ENCODE peak calls at places on chromosomes 11 and 22, in nine cellular contexts. H, L, P, I, J, R, O, G and E are unnamed samples.

GRCh38 chr11:5689551-5689983 is at the start of gene TRIM22:
- DNase-seq in H (peak), L (peak), P (peak), I (peak), J (no peak), R (peak), O (peak), G (no peak), E (no peak)

GRCh38 chr11:61874460-61874809 is 16.9 kb downstream of the FADS3 start:
- DNase-seq in H (no peak), L (no peak), P (no peak), I (no peak), J (no peak), R (peak), O (no peak), G (no peak), E (no peak)

GRCh38 chr11:36744375-36745168 is 146.5 kb upstream of the RAG2 start:
- DNase-seq in H (no peak), L (peak), P (peak), I (peak), J (peak), R (peak), O (peak), G (peak), E (peak)

GRCh38 chr22:20430641-20431519 is 6.7 kb downstream of the SCARF2 start:
- DNase-seq in H (no peak), L (peak), P (no peak), I (peak), J (peak), R (no peak), O (peak), G (peak), E (no peak)

GRCh38 chr11:78061088-78061920 is 2.4 kb upstream of the THRSP start:
- DNase-seq in H (no peak), L (no peak), P (no peak), I (no peak), J (no peak), R (peak), O (no peak), G (peak), E (no peak)

GRCh38 chr11:27118371-27118770 is 77.8 kb downstream of the BBOX1 start:
- DNase-seq in H (no peak), L (no peak), P (peak), I (no peak), J (no peak), R (no peak), O (no peak), G (no peak), E (no peak)

GRCh38 chr11:34492806-34493414 is 20.7 kb downstream of the ELF5 start:
- DNase-seq in H (no peak), L (peak), P (peak), I (peak), J (no peak), R (peak), O (peak), G (peak), E (peak)

GRCh38 chr11:113581713-113582112 is 106.5 kb upstream of the DRD2 start:
- DNase-seq in H (no peak), L (no peak), P (no peak), I (no peak), J (no peak), R (no peak), O (no peak), G (no peak), E (no peak)

GRCh38 chr11:44945639-44946038 is 5.0 kb downstream of the TP53I11 start:
- DNase-seq in H (no peak), L (no peak), P (no peak), I (no peak), J (no peak), R (peak), O (no peak), G (no peak), E (no peak)

GRCh38 chr22:29165336-29166060 is 40.2 kb upstream of the EMID1 start:
- DNase-seq in H (no peak), L (no peak), P (no peak), I (no peak), J (no peak), R (no peak), O (no peak), G (no peak), E (no peak)

GRCh38 chr22:35918466-35918865 is 110.2 kb downstream of the RBFOX2 start:
- DNase-seq in H (no peak), L (no peak), P (no peak), I (no peak), J (no peak), R (no peak), O (no peak), G (no peak), E (no peak)

GRCh38 chr11:77734890-77735289 is 85.6 kb downstream of the RSF1 start:
- DNase-seq in H (no peak), L (no peak), P (no peak), I (no peak), J (no peak), R (no peak), O (no peak), G (no peak), E (no peak)

GRCh38 chr11:18313985-18314763 is 7.8 kb downstream of the HPS5 start:
- DNase-seq in H (no peak), L (no peak), P (peak), I (no peak), J (no peak), R (no peak), O (no peak), G (no peak), E (no peak)

GRCh38 chr11:18618341-18619025 is 15.7 kb downstream of the SPTY2D1 start:
- DNase-seq in H (no peak), L (no peak), P (peak), I (no peak), J (no peak), R (no peak), O (no peak), G (no peak), E (no peak)

GRCh38 chr11:8110396-8110795 is 29.4 kb downstream of the TUB start:
- DNase-seq in H (no peak), L (no peak), P (no peak), I (no peak), J (no peak), R (no peak), O (no peak), G (no peak), E (no peak)

GRCh38 chr22:16804882-16805281 is 20.3 kb downstream of the XKR3 start:
- DNase-seq in H (no peak), L (no peak), P (no peak), I (no peak), J (no peak), R (no peak), O (no peak), G (no peak), E (no peak)

GRCh38 chr22:25334091-25334490 is 114.7 kb downstream of the CRYBB2 start:
- DNase-seq in H (no peak), L (peak), P (peak), I (peak), J (peak), R (peak), O (peak), G (peak), E (no peak)

GRCh38 chr11:17979770-17980371 is 33.0 kb downstream of the SERGEF start:
- DNase-seq in H (no peak), L (peak), P (peak), I (no peak), J (no peak), R (no peak), O (no peak), G (peak), E (no peak)

GRCh38 chr11:62842171-62842717 is 2.9 kb upstream of the WDR74 start:
- DNase-seq in H (no peak), L (peak), P (no peak), I (peak), J (no peak), R (peak), O (peak), G (peak), E (no peak)

GRCh38 chr22:29205598-29206371 is at the start of gene EMID1:
- DNase-seq in H (no peak), L (peak), P (peak), I (peak), J (no peak), R (peak), O (peak), G (peak), E (peak)

GRCh38 chr11:130546438-130546837 is 98.0 kb downstream of the ADAMTS15 start:
- DNase-seq in H (no peak), L (no peak), P (no peak), I (no peak), J (peak), R (no peak), O (no peak), G (no peak), E (no peak)

GRCh38 chr11:104390696-104391095 is 226.7 kb upstream of the PDGFD start:
- DNase-seq in H (peak), L (no peak), P (no peak), I (no peak), J (no peak), R (no peak), O (no peak), G (no peak), E (no peak)

GRCh38 chr11:17760102-17761029 is 25.8 kb downstream of the KCNC1 start:
- DNase-seq in H (no peak), L (peak), P (peak), I (peak), J (peak), R (peak), O (no peak), G (peak), E (no peak)

GRCh38 chr11:74288161-74288560 is 23.3 kb downstream of the P4HA3 start:
- DNase-seq in H (peak), L (no peak), P (peak), I (no peak), J (no peak), R (no peak), O (no peak), G (no peak), E (no peak)

GRCh38 chr11:225734-226453 is 10.2 kb downstream of the SIRT3 start:
- DNase-seq in H (no peak), L (peak), P (peak), I (no peak), J (no peak), R (no peak), O (no peak), G (no peak), E (no peak)

GRCh38 chr22:41446057-41446501 is 522 bp downstream of the TOB2 start:
- DNase-seq in H (no peak), L (no peak), P (peak), I (peak), J (peak), R (peak), O (no peak), G (peak), E (no peak)

GRCh38 chr11:64498151-64498550 is 92.9 kb upstream of the SLC22A12 start:
- DNase-seq in H (no peak), L (no peak), P (no peak), I (no peak), J (no peak), R (no peak), O (no peak), G (no peak), E (no peak)

GRCh38 chr22:19943665-19944026 is 2.0 kb upstream of the TXNRD2 start:
- DNase-seq in H (no peak), L (no peak), P (peak), I (no peak), J (no peak), R (no peak), O (no peak), G (no peak), E (no peak)

GRCh38 chr11:133576351-133576750 is 44.0 kb upstream of the OPCML start:
- DNase-seq in H (no peak), L (no peak), P (no peak), I (no peak), J (no peak), R (no peak), O (no peak), G (no peak), E (no peak)

GRCh38 chr11:21931436-21932101 is 261.3 kb upstream of the ANO5 start:
- DNase-seq in H (no peak), L (no peak), P (no peak), I (no peak), J (no peak), R (no peak), O (no peak), G (no peak), E (no peak)

GRCh38 chr22:24166811-24167210 is 14.5 kb upstream of the SUSD2 start:
- DNase-seq in H (no peak), L (no peak), P (no peak), I (no peak), J (no peak), R (no peak), O (no peak), G (no peak), E (no peak)

GRCh38 chr11:19405966-19406365 is 165.2 kb upstream of the E2F8 start:
- DNase-seq in H (no peak), L (no peak), P (no peak), I (no peak), J (no peak), R (no peak), O (no peak), G (no peak), E (no peak)

GRCh38 chr11:27934830-27935145 is 173.2 kb downstream of the KIF18A start:
- DNase-seq in H (peak), L (no peak), P (peak), I (no peak), J (no peak), R (no peak), O (no peak), G (no peak), E (no peak)

GRCh38 chr11:7115775-7116174 is 27.0 kb downstream of the RBMXL2 start:
- DNase-seq in H (no peak), L (no peak), P (peak), I (no peak), J (no peak), R (no peak), O (no peak), G (no peak), E (no peak)

GRCh38 chr22:47623740-47624103 is 861.3 kb downstream of the TBC1D22A start:
- DNase-seq in H (no peak), L (peak), P (no peak), I (no peak), J (no peak), R (no peak), O (no peak), G (no peak), E (no peak)

GRCh38 chr22:17265649-17266248 is 46.5 kb upstream of the ADA2 start:
- DNase-seq in H (no peak), L (no peak), P (no peak), I (peak), J (peak), R (no peak), O (no peak), G (no peak), E (no peak)

GRCh38 chr11:4626207-4627105 is 10.8 kb upstream of the OR51D1 start:
- DNase-seq in H (no peak), L (no peak), P (peak), I (peak), J (no peak), R (peak), O (no peak), G (peak), E (peak)

GRCh38 chr11:124977006-124977405 is 23.0 kb downstream of the CCDC15 start:
- DNase-seq in H (no peak), L (no peak), P (peak), I (no peak), J (no peak), R (no peak), O (no peak), G (no peak), E (no peak)

GRCh38 chr22:42174062-42174461 is 43.5 kb upstream of the CYP2D6 start:
- DNase-seq in H (no peak), L (no peak), P (no peak), I (no peak), J (no peak), R (no peak), O (no peak), G (no peak), E (no peak)

GRCh38 chr22:38203090-38203810 is 1.5 kb downstream of the MAFF start:
- DNase-seq in H (no peak), L (peak), P (peak), I (peak), J (peak), R (no peak), O (peak), G (peak), E (peak)

GRCh38 chr22:38201718-38202436 is at the start of gene MAFF:
- DNase-seq in H (peak), L (peak), P (peak), I (peak), J (peak), R (peak), O (peak), G (peak), E (peak)

GRCh38 chr22:38203855-38204497 is 2.2 kb downstream of the MAFF start:
- DNase-seq in H (no peak), L (no peak), P (peak), I (no peak), J (no peak), R (no peak), O (no peak), G (no peak), E (no peak)

GRCh38 chr22:38201371-38201717 is 450 bp upstream of the MAFF start:
- DNase-seq in H (no peak), L (no peak), P (no peak), I (no peak), J (no peak), R (no peak), O (no peak), G (no peak), E (no peak)

GRCh38 chr22:38202437-38203089 is 769 bp downstream of the MAFF start:
- DNase-seq in H (no peak), L (peak), P (peak), I (peak), J (peak), R (peak), O (peak), G (peak), E (peak)
- TF ChIP-seq CTCF in H (no peak), L (peak), P (no peak), I (peak), J (peak), R (no peak), O (no peak), G (no peak), E (no peak)

DNA sequence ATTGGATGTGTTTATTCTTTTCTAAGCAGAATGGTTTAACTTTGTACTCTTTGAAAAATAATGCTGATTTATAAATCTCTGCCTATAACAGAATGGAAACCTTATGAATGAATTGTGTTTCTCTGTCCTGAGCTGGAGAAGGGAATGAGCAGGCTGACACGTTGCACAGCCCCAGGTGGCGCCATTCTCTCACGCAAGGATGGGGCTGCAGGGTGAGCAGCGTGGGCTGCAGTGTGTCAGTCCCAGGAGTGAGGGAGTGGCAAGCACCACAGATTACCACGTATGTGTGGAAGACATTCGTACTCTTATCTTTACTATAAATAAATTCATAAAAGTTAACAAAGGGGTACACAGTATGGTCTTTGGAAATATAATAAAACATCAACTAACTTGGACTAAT is 33.4 kb downstream of the FDX1 start:
- DNase-seq in H (no peak), L (no peak), P (peak), I (peak), J (peak), R (peak), O (peak), G (peak), E (peak)
- TF ChIP-seq CTCF in H (peak), L (peak), P (peak), I (peak), J (no peak), R (no peak), O (no peak), G (peak), E (no peak)

GRCh38 chr11:91926967-91927366 is 297.7 kb upstream of the FAT3 start:
- DNase-seq in H (no peak), L (no peak), P (no peak), I (peak), J (no peak), R (peak), O (no peak), G (no peak), E (no peak)

GRCh38 chr11:91927448-91927847 is 297.2 kb upstream of the FAT3 start:
- DNase-seq in H (no peak), L (no peak), P (no peak), I (peak), J (no peak), R (no peak), O (no peak), G (no peak), E (no peak)

GRCh38 chr11:91935120-91935519 is 289.5 kb upstream of the FAT3 start:
- DNase-seq in H (no peak), L (no peak), P (no peak), I (no peak), J (no peak), R (no peak), O (no peak), G (no peak), E (no peak)

DNA sequence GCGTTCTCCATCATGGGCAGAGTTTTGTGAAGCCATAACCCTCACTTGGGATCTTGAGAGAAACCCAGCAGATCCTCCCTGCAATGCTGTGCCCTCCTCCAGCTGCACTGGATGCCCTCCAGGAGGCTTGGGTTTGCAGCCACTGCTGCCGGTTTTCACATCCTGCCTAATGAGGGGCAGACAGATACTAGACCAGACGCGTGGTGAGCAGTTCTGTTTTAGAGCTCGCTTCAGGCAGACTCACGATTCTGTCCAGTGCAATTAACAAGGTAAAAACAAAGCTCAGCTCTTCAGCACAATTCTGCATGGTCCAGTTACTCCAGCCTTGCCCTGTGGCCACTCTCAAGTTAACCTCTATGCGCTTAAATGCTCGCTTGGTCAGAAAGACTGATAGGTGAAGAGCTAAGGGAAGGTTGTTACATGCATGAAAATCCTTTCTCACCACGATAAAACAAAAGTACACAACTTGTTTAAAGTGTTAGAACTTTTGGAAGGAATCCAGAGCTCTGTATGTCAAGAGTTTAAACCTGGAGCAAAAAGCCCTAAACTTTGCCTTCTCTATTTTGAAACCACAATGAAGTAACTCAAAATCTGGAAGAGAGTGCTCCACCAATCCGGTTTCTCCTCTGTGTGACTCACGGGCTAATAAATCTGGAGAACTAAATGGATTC is 292.3 kb upstream of the FAT3 start:
- DNase-seq in H (peak), L (no peak), P (no peak), I (no peak), J (no peak), R (no peak), O (no peak), G (no peak), E (no peak)
- TF ChIP-seq CTCF in H (no peak), L (no peak), P (no peak), I (no peak), J (no peak), R (no peak), O (no peak), G (no peak), E (no peak)

DNA sequence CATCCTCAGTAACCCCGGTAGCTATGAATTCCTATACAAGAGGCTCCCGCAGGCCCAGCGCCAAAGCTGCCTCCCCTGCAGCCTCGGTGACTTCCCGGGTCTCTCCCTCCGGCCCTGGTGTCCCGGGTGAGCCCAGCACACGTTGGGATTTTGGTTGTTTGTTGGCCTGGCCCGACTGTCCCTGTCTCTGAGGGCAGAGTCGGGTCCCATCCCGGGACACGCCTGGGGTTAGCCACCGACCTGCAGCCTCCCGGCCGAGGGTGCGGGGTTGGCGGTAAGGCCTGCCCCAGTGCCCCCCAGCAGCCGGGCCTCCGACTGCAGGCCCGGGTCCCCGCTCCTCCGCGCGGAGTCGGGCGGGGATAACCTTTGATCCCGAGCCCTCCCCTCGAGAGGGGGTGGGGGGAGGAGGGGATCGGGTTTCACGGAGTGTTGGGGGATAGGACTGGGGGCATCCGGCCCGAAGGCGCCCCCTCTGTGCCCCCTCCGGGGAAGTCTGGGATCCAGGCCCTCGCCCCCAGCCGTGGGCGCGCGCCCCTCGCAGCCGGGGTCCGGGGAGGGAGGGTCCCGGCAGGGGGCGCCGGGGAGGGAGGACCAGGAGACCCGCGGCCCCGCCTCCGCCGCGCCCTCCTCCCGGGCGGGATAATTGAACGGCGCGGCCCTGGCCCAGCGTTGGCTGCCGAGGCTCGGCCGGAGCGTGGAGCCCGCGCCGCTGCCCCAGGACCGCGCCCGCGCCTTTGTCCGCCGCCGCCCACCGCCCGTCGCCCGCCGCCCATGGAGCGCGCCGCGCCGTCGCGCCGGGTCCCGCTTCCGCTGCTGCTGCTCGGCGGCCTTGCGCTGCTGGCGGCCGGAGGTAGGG is at the start of gene FBLN1:
- DNase-seq in H (no peak), L (peak), P (no peak), I (no peak), J (no peak), R (peak), O (no peak), G (peak), E (peak)
- TF ChIP-seq CTCF in H (peak), L (no peak), P (no peak), I (no peak), J (no peak), R (no peak), O (no peak), G (peak), E (no peak)